ENCODE peak calls at places on chromosomes 5 and 9, in ten cellular contexts. D is left ventricle myocardium inferior; S is psoas muscle; L is foreskin keratinocyte; R is ovary; U is CD4-positive, alpha-beta T cell; H is body of pancreas; J is OCI-LY7; A is mammary epithelial cell; E is breast epithelium. O is an unnamed sample.

GRCh38 chr9:133943036-133943780 is 48.9 kb downstream of the VAV2 start:
- DNase-seq in D (peak), S (peak), L (no peak), R (no peak), U (no peak), H (peak), J (no peak), A (no peak), E (no peak), O (no peak)

GRCh38 chr5:67042586-67043133 is 153.9 kb downstream of the CD180 start:
- DNase-seq in D (no peak), S (no peak), L (no peak), R (no peak), U (no peak), H (no peak), J (no peak), A (no peak), E (no peak), O (no peak)

GRCh38 chr9:93974151-93974550 is 19.0 kb upstream of the BARX1 start:
- DNase-seq in D (no peak), S (no peak), L (no peak), R (no peak), U (no peak), H (peak), J (no peak), A (no peak), E (no peak), O (no peak)

GRCh38 chr9:132849168-132849831 is 28.8 kb downstream of the AK8 start:
- DNase-seq in D (peak), S (no peak), L (no peak), R (no peak), U (no peak), H (peak), J (no peak), A (no peak), E (no peak), O (no peak)

GRCh38 chr9:15277400-15278137 is 29.4 kb downstream of the TTC39B start:
- DNase-seq in D (no peak), S (no peak), L (no peak), R (no peak), U (no peak), H (no peak), J (peak), A (peak), E (no peak), O (no peak)

GRCh38 chr9:77996696-77997095 is 34.9 kb downstream of the GNAQ start:
- DNase-seq in D (no peak), S (no peak), L (no peak), R (no peak), U (no peak), H (no peak), J (no peak), A (no peak), E (no peak), O (no peak)

GRCh38 chr5:1536298-1537165 is 12.8 kb upstream of the LPCAT1 start:
- DNase-seq in D (no peak), S (peak), L (no peak), R (peak), U (peak), H (no peak), J (peak), A (no peak), E (peak), O (peak)

GRCh38 chr9:127640908-127641545 is 28.9 kb downstream of the STXBP1 start:
- DNase-seq in D (no peak), S (no peak), L (no peak), R (no peak), U (no peak), H (no peak), J (no peak), A (no peak), E (no peak), O (no peak)

GRCh38 chr9:109427886-109428285 is 70.2 kb downstream of the PTPN3 start:
- DNase-seq in D (no peak), S (no peak), L (no peak), R (no peak), U (no peak), H (no peak), J (no peak), A (no peak), E (no peak), O (peak)

GRCh38 chr5:81749186-81749561 is 1.7 kb downstream of the SSBP2 start:
- DNase-seq in D (no peak), S (no peak), L (no peak), R (no peak), U (no peak), H (peak), J (no peak), A (peak), E (no peak), O (no peak)

GRCh38 chr9:106682420-106682819 is 180.5 kb upstream of the ZNF462 start:
- DNase-seq in D (no peak), S (no peak), L (peak), R (no peak), U (no peak), H (no peak), J (no peak), A (peak), E (no peak), O (no peak)

GRCh38 chr9:81595887-81596558 is 93.3 kb downstream of the TLE1 start:
- DNase-seq in D (no peak), S (no peak), L (no peak), R (no peak), U (no peak), H (no peak), J (no peak), A (no peak), E (no peak), O (no peak)

GRCh38 chr9:105656131-105656921 is 5.9 kb upstream of the TAL2 start:
- DNase-seq in D (peak), S (peak), L (no peak), R (peak), U (no peak), H (peak), J (no peak), A (peak), E (no peak), O (no peak)

GRCh38 chr9:92393686-92394085 is 10.7 kb downstream of the OGN start:
- DNase-seq in D (no peak), S (no peak), L (no peak), R (no peak), U (no peak), H (no peak), J (no peak), A (no peak), E (no peak), O (no peak)

GRCh38 chr9:77909306-77909705 is 122.3 kb downstream of the GNAQ start:
- DNase-seq in D (no peak), S (no peak), L (no peak), R (no peak), U (peak), H (no peak), J (no peak), A (no peak), E (no peak), O (no peak)

GRCh38 chr9:131122158-131122557 is 3.2 kb upstream of the NUP214 start:
- DNase-seq in D (no peak), S (no peak), L (no peak), R (no peak), U (no peak), H (no peak), J (no peak), A (no peak), E (no peak), O (no peak)

GRCh38 chr9:130860458-130861316 is 25.6 kb downstream of the ABL1 start:
- DNase-seq in D (peak), S (peak), L (no peak), R (peak), U (no peak), H (peak), J (no peak), A (no peak), E (no peak), O (peak)

GRCh38 chr9:136835162-136835931 is 6.9 kb upstream of the AJM1 start:
- DNase-seq in D (peak), S (peak), L (no peak), R (no peak), U (no peak), H (no peak), J (no peak), A (no peak), E (no peak), O (no peak)

DNA sequence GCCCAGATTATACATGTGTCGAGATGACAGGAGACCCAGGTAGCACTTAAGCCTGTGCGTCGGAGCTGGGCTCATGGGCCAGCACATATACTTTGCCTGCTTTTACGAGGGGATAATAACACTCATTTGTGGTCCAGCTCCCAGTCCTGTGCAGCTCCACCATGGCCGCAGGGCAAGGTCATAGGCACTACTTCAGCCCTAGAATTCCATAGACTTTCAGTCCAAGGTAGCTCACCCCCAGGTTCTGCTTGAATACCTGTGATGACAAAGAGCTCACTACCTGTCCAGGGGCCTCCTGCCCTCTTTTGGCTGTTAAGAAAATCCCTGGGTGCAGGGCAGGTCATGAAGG is 1.7 kb downstream of the CORO2A start:
- DNase-seq in D (no peak), S (no peak), L (no peak), R (no peak), U (no peak), H (no peak), J (no peak), A (no peak), E (no peak), O (no peak)
- H3K27ac ChIP-seq in D (no peak), S (no peak), L (no peak), R (no peak), U (no peak), H (no peak), J (no peak), A (no peak), E (no peak), O (no peak)

GRCh38 chr5:157303667-157304327 is 37.9 kb downstream of the CYFIP2 start:
- DNase-seq in D (peak), S (no peak), L (no peak), R (no peak), U (peak), H (peak), J (peak), A (no peak), E (no peak), O (no peak)
- TF ChIP-seq CTCF in D (peak), S (no peak), L (no peak), R (no peak), U (peak), H (no peak), J (peak), A (no peak), E (no peak), O (no peak)

DNA sequence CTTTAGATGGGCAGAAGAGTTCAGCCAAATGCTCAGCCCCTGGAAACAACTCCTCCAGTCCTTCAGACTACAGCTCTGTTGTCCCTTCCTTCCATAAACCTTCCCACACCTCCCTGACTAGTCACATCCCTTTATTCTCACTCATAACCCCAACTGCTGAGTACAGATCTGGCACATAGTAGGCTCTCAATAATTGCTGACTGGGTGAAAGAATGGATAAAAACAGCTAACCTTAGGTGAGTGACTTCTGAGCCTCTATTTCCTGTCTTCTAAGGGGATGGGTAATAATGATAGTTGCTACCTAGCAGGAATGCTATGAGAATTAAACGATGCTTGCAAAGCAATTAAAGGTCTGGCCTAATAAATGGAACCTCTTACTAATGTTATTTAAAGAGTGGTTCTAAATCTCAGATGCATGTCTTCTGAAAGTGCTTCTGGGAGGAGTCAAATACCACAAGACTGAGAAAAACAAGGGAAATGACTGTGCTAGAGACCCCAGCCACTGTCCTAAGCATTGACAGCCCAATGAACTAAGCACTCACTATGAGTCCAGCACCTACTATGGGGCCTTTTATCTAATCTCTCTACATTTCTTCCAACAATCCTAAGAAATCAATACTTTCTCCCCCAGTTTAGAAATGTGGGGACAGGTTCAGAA is 2.5 kb upstream of the NR6A1 start:
- DNase-seq in D (no peak), S (no peak), L (no peak), R (no peak), U (no peak), H (no peak), J (no peak), A (no peak), E (no peak), O (no peak)
- H3K27ac ChIP-seq in D (no peak), S (no peak), L (no peak), R (no peak), U (no peak), H (no peak), J (no peak), A (no peak), E (no peak), O (no peak)

DNA sequence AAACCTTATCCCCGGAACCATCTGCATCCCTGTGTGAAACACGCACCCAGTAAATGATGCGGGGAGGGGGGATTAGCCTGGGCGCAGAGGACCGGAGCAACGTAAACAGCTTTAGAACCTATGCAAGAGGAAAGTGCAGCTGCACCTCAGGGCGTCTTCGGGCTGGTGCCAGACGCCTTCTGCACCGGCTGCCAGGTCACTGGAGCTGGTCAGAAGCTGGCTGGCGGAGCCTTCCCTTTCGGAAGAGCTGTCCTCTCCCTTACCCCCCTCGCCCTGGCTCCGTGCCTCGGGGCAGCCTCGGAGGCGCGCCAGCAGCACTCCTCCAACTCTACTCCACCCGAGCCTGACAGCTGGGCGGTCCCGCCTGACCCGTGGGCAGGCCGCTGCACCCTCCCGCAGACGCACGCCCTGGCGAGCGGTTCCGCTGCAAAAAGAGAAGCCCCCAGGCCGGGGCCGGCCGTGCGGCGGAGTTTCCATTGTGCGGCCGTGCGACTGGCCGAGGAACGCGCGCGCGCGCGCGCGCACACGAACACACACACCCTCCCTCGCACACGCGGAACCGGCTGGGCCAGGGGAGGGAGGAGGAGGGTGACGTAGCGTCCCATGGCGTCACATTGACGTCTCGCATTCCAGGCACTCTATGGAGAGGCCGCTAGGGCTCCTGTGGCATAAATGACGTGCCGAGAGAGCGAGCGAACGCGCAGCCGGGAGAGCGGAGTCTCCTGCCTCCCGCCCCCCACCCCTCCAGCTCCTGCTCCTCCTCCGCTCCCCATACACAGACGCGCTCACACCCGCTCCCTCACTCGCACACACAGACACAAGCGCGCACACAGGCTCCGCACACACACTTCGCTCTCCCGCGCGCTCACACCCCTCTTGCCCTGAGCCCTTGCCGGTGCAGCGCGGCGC is at the start of gene NR4A3:
- DNase-seq in D (peak), S (peak), L (peak), R (peak), U (peak), H (peak), J (peak), A (peak), E (peak), O (peak)
- TF ChIP-seq CTCF in D (peak), S (peak), L (peak), R (peak), U (no peak), H (peak), J (no peak), A (peak), E (peak), O (peak)

DNA sequence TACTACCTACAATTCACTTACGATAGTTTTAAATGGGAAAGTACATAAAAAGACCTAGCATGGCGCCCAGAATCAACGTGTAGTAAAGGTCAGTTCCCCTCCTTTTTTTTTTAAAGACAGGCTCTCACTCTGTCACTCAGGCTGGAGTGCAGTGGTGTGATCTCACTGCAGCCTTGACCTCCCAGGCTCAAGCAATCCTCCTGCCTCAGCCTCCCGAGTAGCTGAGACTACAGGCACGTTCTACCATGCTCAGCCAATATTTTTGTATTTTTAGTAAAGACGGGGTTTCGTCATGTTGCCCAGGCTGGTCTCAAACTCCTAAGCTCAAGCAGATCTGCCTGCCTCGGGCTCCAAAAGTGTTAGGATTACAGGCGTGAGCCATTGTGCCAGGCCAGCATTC is 40.7 kb upstream of the MTMR12 start:
- DNase-seq in D (no peak), S (no peak), L (no peak), R (no peak), U (no peak), H (no peak), J (no peak), A (no peak), E (no peak), O (no peak)
- H3K27ac ChIP-seq in D (peak), S (no peak), L (no peak), R (no peak), U (no peak), H (no peak), J (no peak), A (no peak), E (no peak), O (no peak)

GRCh38 chr5:61162010-61162831 is at the start of gene SMIM15:
- DNase-seq in D (peak), S (peak), L (peak), R (peak), U (peak), H (peak), J (peak), A (peak), E (peak), O (peak)
- TF ChIP-seq CTCF in D (no peak), S (no peak), L (no peak), R (no peak), U (no peak), H (no peak), J (no peak), A (peak), E (no peak), O (no peak)

DNA sequence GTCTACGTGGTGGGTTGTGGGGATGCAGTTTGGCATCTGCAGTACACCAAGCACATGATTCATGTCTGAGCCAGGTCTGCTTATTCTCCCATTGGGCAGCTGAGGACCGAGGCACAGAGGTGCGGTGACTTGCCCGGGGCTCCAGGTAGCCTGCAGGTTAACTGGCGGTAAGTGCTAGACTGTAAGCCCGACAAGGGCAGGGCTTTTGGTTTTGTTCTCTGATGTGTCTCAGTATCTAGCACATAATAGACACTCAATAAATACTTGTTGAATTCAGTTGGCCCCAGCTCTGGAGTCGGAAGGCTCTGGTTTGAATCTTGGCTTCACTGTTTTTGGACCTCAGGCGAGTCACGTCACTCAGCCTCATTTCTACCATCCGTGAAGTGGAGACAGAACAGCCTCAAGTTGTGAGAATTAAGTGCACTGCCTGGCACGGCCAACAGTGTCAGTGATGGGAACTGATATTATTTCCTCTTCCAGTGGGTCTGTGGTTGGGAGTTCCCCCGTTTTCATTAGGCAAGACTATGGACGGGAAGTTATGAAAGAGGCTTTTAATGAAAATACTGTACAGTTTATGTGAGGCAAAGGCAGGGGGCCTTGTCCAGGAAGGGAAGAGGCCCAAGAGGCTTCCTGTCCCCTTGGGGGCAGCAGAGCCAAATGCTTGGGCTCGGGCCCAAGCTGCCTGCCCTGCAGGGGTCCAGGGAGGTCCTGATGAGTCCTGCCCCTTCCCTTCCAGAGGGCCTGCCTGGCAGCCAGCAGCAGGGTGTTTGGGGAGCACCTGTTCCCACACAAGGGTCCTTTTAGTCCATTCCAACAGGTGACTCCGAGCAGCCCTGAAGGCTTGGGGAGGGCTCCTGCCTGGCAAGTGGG is 3.3 kb downstream of the PRELID1 start:
- DNase-seq in D (no peak), S (no peak), L (no peak), R (no peak), U (no peak), H (no peak), J (peak), A (no peak), E (no peak), O (peak)
- H3K27ac ChIP-seq in D (no peak), S (peak), L (no peak), R (no peak), U (no peak), H (no peak), J (peak), A (no peak), E (peak), O (no peak)

DNA sequence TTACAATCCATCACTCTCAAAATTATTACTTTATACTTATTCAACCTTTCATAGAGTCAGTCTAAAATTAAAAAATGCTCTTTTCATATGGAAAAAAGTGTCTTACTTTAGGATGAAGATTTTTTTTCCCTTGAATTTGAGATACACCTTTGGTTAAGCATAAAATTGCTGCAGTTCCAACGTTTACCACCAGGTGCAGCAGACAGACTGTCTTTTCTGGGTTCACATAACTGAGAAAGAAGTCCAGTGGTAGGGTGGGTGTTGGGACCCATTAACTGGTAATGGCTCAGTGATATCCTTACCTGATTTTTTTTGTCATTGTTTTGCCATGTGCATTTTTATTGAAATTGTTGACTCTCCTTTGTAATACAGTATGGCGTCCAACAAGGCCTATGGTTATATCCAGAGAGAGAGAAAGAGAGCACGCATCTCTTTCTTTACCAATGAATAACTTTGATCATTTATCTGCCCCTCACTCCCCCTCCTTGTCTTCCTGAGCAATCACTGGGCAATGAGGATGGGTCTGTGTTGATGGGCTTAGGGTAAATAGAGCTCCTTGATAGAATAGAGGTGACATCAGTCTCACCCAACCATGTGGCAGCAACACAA is 98.4 kb downstream of the FBXL7 start:
- DNase-seq in D (no peak), S (no peak), L (no peak), R (no peak), U (no peak), H (no peak), J (peak), A (peak), E (no peak), O (no peak)
- TF ChIP-seq CTCF in D (peak), S (peak), L (peak), R (no peak), U (no peak), H (no peak), J (peak), A (peak), E (no peak), O (peak)